ENCODE peak calls at places on chromosomes 3 and 15, in nine cellular contexts. H is tibial artery, Z is endodermal cell, C is upper lobe of left lung, G is RWPE2, A is ascending aorta, W is ovary, Y is psoas muscle, J is sigmoid colon. R is an unnamed sample.

GRCh38 chr3:58163234-58163633 is 47.5 kb downstream of the DNASE1L3 start:
- DNase-seq in H (no peak), Z (no peak), C (no peak), G (no peak), A (no peak), W (peak; percentile 75), Y (no peak), J (no peak), R (no peak)

GRCh38 chr3:12750658-12751071 is 8.4 kb downstream of the TMEM40 start:
- DNase-seq in H (peak; percentile 78), Z (no peak), C (no peak), G (no peak), A (no peak), W (no peak), Y (no peak), J (peak; percentile 73), R (no peak)

GRCh38 chr3:169596126-169596525 is 67.4 kb downstream of the MECOM start:
- DNase-seq in H (no peak), Z (no peak), C (no peak), G (no peak), A (no peak), W (no peak), Y (no peak), J (no peak), R (no peak)

GRCh38 chr3:8441969-8442559 is 59.6 kb upstream of the LMCD1 start:
- DNase-seq in H (no peak), Z (peak; percentile 79), C (no peak), G (no peak), A (no peak), W (peak; percentile 37), Y (no peak), J (no peak), R (no peak)

GRCh38 chr3:139005356-139005993 is 593 bp downstream of the PRR23A start:
- DNase-seq in H (no peak), Z (no peak), C (peak; percentile 58), G (no peak), A (no peak), W (no peak), Y (no peak), J (no peak), R (no peak)

GRCh38 chr15:89101302-89102191 is 13.3 kb downstream of the ABHD2 start:
- DNase-seq in H (peak; percentile 95), Z (no peak), C (no peak), G (peak; percentile 96), A (peak; percentile 73), W (peak; percentile 79), Y (peak; percentile 87), J (peak; percentile 93), R (peak; percentile 67)

GRCh38 chr3:16277471-16277870 is 12.5 kb downstream of the OXNAD1 start:
- DNase-seq in H (no peak), Z (no peak), C (no peak), G (no peak), A (no peak), W (no peak), Y (no peak), J (no peak), R (no peak)

GRCh38 chr3:143749926-143750325 is 98.3 kb downstream of the SLC9A9 start:
- DNase-seq in H (no peak), Z (no peak), C (no peak), G (no peak), A (no peak), W (no peak), Y (no peak), J (no peak), R (no peak)

GRCh38 chr15:64844576-64845140 is 2.9 kb downstream of the PLEKHO2 start:
- DNase-seq in H (no peak), Z (peak; percentile 46), C (no peak), G (no peak), A (no peak), W (no peak), Y (no peak), J (peak; percentile 66), R (no peak)

GRCh38 chr15:64843996-64844395 is 2.3 kb downstream of the PLEKHO2 start:
- DNase-seq in H (no peak), Z (peak; percentile 39), C (no peak), G (no peak), A (no peak), W (no peak), Y (no peak), J (peak; percentile 65), R (no peak)

GRCh38 chr15:64842986-64843561 is 1.4 kb downstream of the PLEKHO2 start:
- DNase-seq in H (peak; percentile 84), Z (peak; percentile 67), C (no peak), G (no peak), A (no peak), W (no peak), Y (peak; percentile 81), J (peak; percentile 92), R (no peak)

GRCh38 chr15:64842099-64842940 is 605 bp downstream of the PLEKHO2 start:
- DNase-seq in H (peak; percentile 82), Z (peak; percentile 64), C (no peak), G (no peak), A (no peak), W (no peak), Y (peak; percentile 65), J (peak; percentile 78), R (peak; percentile 32)

DNA sequence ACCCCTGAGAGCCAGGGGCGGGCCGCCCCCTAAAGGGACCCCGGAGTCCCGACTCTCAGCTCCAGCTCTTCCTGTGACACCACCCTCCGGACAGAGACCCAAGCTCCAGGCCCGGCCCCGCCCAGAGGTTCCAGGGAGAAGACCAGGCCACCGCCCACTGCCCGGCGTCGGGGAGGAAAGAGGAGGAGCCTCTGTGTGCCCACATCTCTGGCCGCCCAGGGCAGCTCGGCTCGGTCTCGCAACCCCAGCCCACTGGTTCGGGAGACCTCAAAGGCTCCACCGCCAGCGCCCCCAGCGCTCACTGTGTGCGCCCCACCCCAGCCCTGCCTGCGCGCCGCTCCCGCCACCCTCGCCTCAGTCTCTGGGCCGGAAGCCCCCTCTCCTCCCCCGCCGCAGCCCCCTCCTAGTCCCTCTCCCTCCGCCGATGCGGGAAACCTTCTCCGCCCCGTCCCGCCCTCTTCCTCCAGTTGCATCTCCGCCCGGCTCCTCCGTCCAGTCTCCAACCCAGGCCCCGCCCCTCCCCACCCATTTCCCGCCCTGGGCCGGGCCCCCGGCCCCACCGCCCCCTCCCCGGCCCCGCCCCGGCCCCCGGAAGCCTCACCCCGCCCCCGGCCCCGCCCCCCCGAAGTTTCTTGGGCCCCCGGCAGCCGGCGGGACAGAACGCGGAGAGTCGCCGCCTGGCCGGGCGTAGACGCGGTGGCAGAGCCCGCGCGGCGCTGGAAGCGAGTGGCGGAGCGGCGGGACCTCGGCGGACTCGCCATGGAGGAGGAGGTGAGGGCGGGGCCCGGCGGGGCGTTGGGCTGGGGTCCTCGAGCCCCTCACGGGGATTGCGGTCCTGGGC is at the start of gene PLEKHO2:
- DNase-seq in H (peak; percentile 98), Z (peak; percentile 99), C (peak; percentile 96), G (peak; percentile 99), A (peak; percentile 87), W (peak; percentile 96), Y (peak; percentile 97), J (peak; percentile 99), R (peak; percentile 92)
- TF ChIP-seq CTCF in H (no peak), Z (peak; percentile 35), C (peak; percentile 31), G (peak; percentile 21), A (no peak), W (peak; percentile 15), Y (peak; percentile 5), J (peak; percentile 22), R (no peak)

DNA sequence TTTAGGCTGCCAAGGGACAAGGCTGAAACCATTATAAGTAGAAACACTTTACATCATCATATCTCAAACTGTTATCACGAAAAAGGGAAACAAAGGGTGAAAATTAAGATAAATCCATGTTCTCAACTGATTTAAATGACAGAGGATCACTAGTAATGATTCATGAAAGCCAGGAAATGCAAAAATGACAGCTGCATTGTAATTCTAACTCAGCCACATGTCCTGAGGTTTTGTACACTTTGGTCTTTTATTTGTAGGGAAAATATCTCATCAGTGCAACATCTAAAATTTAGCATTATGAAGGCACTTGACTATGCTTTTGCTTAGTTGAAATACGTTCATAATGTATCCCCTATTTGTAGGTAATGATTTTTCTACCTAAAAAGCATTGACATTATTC is 379.7 kb downstream of the TIGIT start:
- DNase-seq in H (no peak), Z (no peak), C (no peak), G (no peak), A (no peak), W (no peak), Y (no peak), J (no peak), R (no peak)
- H3K4me1 ChIP-seq in H (no peaks in the 10 kb centered on the region), Z (no peaks in the 10 kb centered on the region), C (no peaks in the 10 kb centered on the region), G (no peaks in the 10 kb centered on the region), A (no peaks in the 10 kb centered on the region), W (no peaks in the 10 kb centered on the region), Y (no peaks in the 10 kb centered on the region), J (peaks cover 18% of the 10 kb centered on the region), R (peaks cover 9% of the 10 kb centered on the region)

GRCh38 chr15:25091421-25092158 is 136.8 kb downstream of the SNRPN start:
- DNase-seq in H (no peak), Z (peak; percentile 27), C (no peak), G (peak; percentile 17), A (no peak), W (no peak), Y (no peak), J (no peak), R (no peak)
- H3K9me3 ChIP-seq in H (peaks cover 5% of the 10 kb centered on the region), Z (peaks cover 15% of the 10 kb centered on the region), C (peaks cover 63% of the 10 kb centered on the region), G (peaks cover 6% of the 10 kb centered on the region), A (peaks cover 21% of the 10 kb centered on the region), W (peaks cover 90% of the 10 kb centered on the region), Y (peaks cover 68% of the 10 kb centered on the region), J (peaks cover 58% of the 10 kb centered on the region), R (no peaks in the 10 kb centered on the region)

GRCh38 chr15:101250331-101250730 is 1.5 kb downstream of the CHSY1 start:
- DNase-seq in H (no peak), Z (no peak), C (no peak), G (no peak), A (no peak), W (no peak), Y (no peak), J (no peak), R (no peak)

GRCh38 chr15:101250931-101251829 is 668 bp downstream of the CHSY1 start:
- DNase-seq in H (peak; percentile 74), Z (peak; percentile 81), C (peak; percentile 90), G (no peak), A (no peak), W (peak; percentile 60), Y (peak; percentile 70), J (peak; percentile 76), R (peak; percentile 55)

GRCh38 chr15:101252836-101253235 is 988 bp upstream of the CHSY1 start:
- DNase-seq in H (no peak), Z (no peak), C (no peak), G (no peak), A (no peak), W (no peak), Y (no peak), J (no peak), R (no peak)

GRCh38 chr15:101254157-101255065 is 2.6 kb upstream of the CHSY1 start:
- DNase-seq in H (no peak), Z (peak; percentile 54), C (no peak), G (no peak), A (no peak), W (no peak), Y (no peak), J (no peak), R (no peak)

DNA sequence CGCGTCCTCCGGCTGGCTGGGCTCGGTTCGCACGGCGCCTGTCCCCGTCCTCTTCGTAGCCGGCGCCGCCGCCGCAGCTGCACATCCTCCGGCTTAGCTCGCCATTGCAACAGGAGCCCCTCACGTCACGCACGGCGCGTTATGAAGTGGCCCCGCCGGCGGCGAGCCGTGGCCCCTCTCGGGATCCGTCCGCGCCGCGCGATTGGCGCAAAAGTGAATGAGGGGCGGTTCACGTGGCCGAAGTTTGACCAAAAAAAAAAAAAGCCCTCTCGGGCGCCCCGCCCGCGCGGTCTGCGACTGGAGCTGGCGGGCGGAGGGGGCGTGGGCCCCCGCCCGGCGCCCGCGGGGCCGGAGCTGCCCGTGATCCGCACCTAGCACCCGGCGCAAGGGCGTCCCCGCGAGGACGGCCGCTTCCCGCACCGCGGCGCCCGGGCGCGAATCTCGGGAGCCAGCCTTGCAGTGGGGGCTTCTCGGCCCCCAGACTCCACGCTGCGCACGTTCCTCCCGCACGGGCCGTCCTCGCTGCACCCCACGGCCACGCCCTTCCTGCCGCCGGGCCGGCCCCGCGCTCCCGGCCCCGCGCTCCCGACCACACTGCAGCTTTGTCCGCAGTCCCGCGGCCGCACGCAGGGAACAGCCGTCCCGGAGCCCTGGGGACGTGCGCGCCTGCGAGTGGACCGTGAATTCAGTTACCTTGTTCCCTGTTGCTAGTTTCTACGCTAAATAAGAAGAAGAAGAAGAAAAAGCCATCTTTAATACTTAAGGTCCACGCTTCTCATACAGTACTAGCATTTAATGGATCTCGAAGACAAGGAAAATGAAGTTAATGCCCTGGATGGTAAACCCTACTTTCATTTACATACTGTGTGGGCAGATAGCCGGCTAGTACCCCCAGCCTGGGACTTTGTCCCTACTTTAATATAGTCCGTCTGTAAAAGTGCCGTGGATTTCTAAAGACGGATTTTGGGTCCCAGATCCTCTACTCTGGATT is at the start of gene CHSY1:
- DNase-seq in H (peak; percentile 96), Z (peak; percentile 85), C (peak; percentile 99), G (peak; percentile 94), A (peak; percentile 83), W (peak; percentile 95), Y (peak; percentile 97), J (peak; percentile 97), R (peak; percentile 85)
- TF ChIP-seq CTCF in H (peak; percentile 8), Z (peak; percentile 17), C (peak; percentile 25), G (peak; percentile 85), A (peak; percentile 44), W (peak; percentile 36), Y (peak; percentile 22), J (no peak), R (no peak)